ENCODE peak calls at places on chromosomes 11 and 22, in eight cellular contexts. V is PC-3, S is dorsolateral prefrontal cortex, I is IMR-90, N is SK-N-SH, J is tibial artery, Q is prostate gland, E is left lung. R is an unnamed sample. For H3K27me3, the result is how much of the 10 kb centered on the place peaks cover.

GRCh38 chr11:62605467-62605866 is 3.8 kb upstream of the MTA2 start:
- DNase-seq in E (peak), I (no peak), J (no peak), Q (no peak), N (no peak), V (no peak), S (no peak), R (no peak)

GRCh38 chr11:85595285-85595884 is 31.8 kb downstream of the DLG2 start:
- DNase-seq in E (no peak), I (peak), J (no peak), S (no peak), N (peak), Q (no peak), V (peak), R (no peak)

GRCh38 chr11:109435121-109435742 is 13.2 kb downstream of the C11orf87 start:
- DNase-seq in J (no peak), S (no peak), Q (no peak), I (peak), V (peak), N (no peak), E (no peak), R (no peak)

GRCh38 chr11:128579790-128580504 is 7.4 kb downstream of the ETS1 start:
- DNase-seq in N (no peak), Q (no peak), S (no peak), E (no peak), I (peak), V (peak), J (no peak), R (no peak)

GRCh38 chr11:134890446-134890845 is 478.4 kb upstream of the B3GAT1 start:
- DNase-seq in J (no peak), N (no peak), S (no peak), V (no peak), E (no peak), I (no peak), Q (no peak), R (no peak)

GRCh38 chr22:50313021-50313420 is 5.6 kb upstream of the PLXNB2 start:
- DNase-seq in S (no peak), J (no peak), N (no peak), V (no peak), E (no peak), Q (no peak), I (no peak), R (no peak)

GRCh38 chr11:86291466-86292262 is 10.4 kb upstream of the HIKESHI start:
- DNase-seq in N (peak), J (no peak), I (peak), Q (peak), S (no peak), E (no peak), V (peak), R (peak)

GRCh38 chr22:19940536-19941364 is 822 bp upstream of the COMT start:
- DNase-seq in Q (no peak), I (no peak), E (peak), S (peak), N (peak), V (no peak), J (no peak), R (no peak)

GRCh38 chr11:57536947-57537654 is at the start of gene SMTNL1:
- DNase-seq in E (no peak), Q (no peak), N (no peak), I (no peak), J (no peak), V (no peak), S (no peak), R (no peak)

GRCh38 chr11:2652857-2653643 is 46.7 kb downstream of the KCNQ1OT1 start:
- DNase-seq in J (no peak), I (no peak), E (no peak), V (no peak), S (no peak), Q (no peak), N (peak), R (no peak)
- TF ChIP-seq CTCF in J (no peak), I (no peak), E (no peak), V (no peak), S (no peak), Q (no peak), N (no peak), R (no peak)

DNA sequence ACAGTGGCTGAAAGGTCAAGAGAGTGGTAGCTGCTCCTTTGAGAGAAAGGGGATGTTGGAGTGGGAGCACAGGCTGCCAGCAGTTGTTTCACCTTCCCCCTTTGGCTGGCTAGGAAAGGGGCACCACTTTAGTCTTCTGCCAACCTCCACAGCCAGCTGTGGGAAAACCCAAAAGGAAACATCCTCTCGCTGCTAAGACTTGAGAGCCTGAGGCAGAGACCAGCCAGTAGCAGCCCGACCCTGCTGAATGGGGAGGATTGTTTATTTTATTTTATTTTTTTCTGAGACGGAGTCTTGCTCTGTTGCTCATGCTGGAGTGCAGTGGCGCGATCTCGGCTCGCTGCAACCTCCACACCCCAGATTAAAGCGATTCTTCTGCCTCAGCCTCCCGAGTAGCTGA is 34.5 kb downstream of the MARK2 start:
- DNase-seq in V (no peak), Q (no peak), I (no peak), S (no peak), E (no peak), J (no peak), N (no peak), R (no peak)
- H3K4me3 ChIP-seq in V (no peak), Q (no peak), I (no peak), S (no peak), E (no peak), J (no peak), N (no peak), R (no peak)

GRCh38 chr11:100719362-100719761 is 32.3 kb downstream of the ARHGAP42 start:
- DNase-seq in J (no peak), Q (no peak), S (no peak), I (peak), E (no peak), V (peak), N (no peak), R (no peak)

GRCh38 chr11:100719809-100720221 is 32.7 kb downstream of the ARHGAP42 start:
- DNase-seq in V (peak), J (peak), S (no peak), E (no peak), Q (peak), N (no peak), I (peak), R (peak)

GRCh38 chr11:100712618-100713017 is 25.5 kb downstream of the ARHGAP42 start:
- DNase-seq in Q (no peak), E (no peak), S (no peak), V (no peak), I (no peak), N (no peak), J (no peak), R (no peak)

GRCh38 chr11:100715163-100715792 is 28.2 kb downstream of the ARHGAP42 start:
- DNase-seq in Q (no peak), I (no peak), J (no peak), S (no peak), V (no peak), E (no peak), N (no peak), R (no peak)

DNA sequence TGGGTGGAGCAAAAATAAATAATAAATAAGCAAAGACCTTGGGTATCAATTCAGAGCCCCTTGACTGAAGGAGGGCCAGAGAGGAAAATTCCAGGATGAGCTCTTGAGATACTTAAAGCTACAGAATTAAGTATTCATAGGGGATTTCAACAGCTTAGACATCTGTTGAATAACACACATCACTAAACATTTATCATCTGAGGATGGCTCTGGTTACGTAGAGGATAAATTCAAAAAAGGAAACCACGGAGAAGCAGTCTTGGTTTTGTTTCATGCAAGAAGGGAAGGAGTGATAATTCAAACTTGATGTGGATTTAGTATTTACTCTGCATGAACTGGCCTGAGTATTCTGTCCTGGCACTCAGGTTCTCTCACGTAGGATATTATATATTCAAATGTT is 29.8 kb downstream of the ARHGAP42 start:
- DNase-seq in N (no peak), J (no peak), I (no peak), V (no peak), Q (no peak), E (no peak), S (no peak), R (no peak)
- H3K27me3 ChIP-seq in N (under half), J (under half), I (under half), V (under half), Q (under half), E (under half), S (under half), R (under half)

GRCh38 chr11:74090701-74091100 is 80.1 kb downstream of the C2CD3 start:
- DNase-seq in S (no peak), J (no peak), V (peak), E (no peak), N (no peak), Q (no peak), I (peak), R (no peak)

GRCh38 chr11:74092425-74092824 is 78.4 kb downstream of the C2CD3 start:
- DNase-seq in Q (no peak), I (no peak), V (no peak), N (no peak), S (no peak), J (no peak), E (no peak), R (no peak)

GRCh38 chr11:74097838-74098237 is 73.0 kb downstream of the C2CD3 start:
- DNase-seq in N (no peak), J (no peak), E (no peak), V (no peak), I (no peak), S (no peak), Q (no peak), R (no peak)

GRCh38 chr11:74091549-74091948 is 79.3 kb downstream of the C2CD3 start:
- DNase-seq in S (no peak), V (no peak), E (no peak), I (no peak), N (no peak), J (no peak), Q (no peak), R (no peak)

GRCh38 chr11:74094393-74094792 is 76.4 kb downstream of the C2CD3 start:
- DNase-seq in J (no peak), S (no peak), E (no peak), V (peak), Q (no peak), I (no peak), N (no peak), R (no peak)
- TF ChIP-seq CTCF in J (no peak), S (no peak), E (no peak), V (peak), Q (no peak), I (no peak), N (no peak), R (no peak)

GRCh38 chr11:2930705-2931415 is 1.6 kb upstream of the PHLDA2 start:
- DNase-seq in I (peak), N (peak), S (peak), J (peak), E (peak), V (peak), Q (peak), R (no peak)

GRCh38 chr11:2927851-2928604 is 1.2 kb downstream of the PHLDA2 start:
- DNase-seq in E (peak), V (peak), J (peak), I (peak), N (peak), S (no peak), Q (no peak), R (no peak)

GRCh38 chr11:2929880-2930704 is 872 bp upstream of the PHLDA2 start:
- DNase-seq in I (peak), N (peak), J (peak), E (peak), S (peak), V (peak), Q (peak), R (no peak)

GRCh38 chr11:2928605-2929510 is at the start of gene PHLDA2:
- DNase-seq in E (peak), V (peak), S (peak), Q (no peak), N (peak), I (peak), J (peak), R (no peak)

DNA sequence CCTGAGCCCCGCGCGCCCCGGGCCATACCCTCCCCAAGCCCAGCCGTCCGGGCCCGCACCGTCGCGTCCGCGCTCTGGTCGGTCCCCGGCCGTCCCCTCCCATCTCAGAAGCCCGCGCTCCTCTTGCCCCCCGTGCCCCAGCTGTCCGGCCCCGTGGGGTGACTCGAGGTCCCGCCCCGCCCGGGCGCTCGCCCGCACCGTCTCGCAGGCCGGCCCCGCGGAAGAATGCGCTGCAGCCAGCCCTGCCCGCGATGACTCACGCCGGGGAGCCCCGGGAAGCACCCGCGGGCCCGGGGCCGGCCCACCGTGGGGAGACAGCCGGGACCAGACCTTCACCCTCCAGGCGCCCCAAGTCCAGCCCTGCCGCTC is 275 bp upstream of the PHLDA2 start:
- DNase-seq in Q (peak), I (peak), E (peak), S (peak), V (peak), N (peak), J (peak), R (no peak)
- H3K4me3 ChIP-seq in Q (peak), I (peak), E (peak), S (peak), V (peak), N (peak), J (peak), R (peak)

GRCh38 chr11:117874253-117874909 is 2.1 kb downstream of the FXYD6 start:
- DNase-seq in J (no peak), S (no peak), N (no peak), E (no peak), V (no peak), I (no peak), Q (no peak), R (no peak)

GRCh38 chr11:117874910-117875396 is 1.5 kb downstream of the FXYD6 start:
- DNase-seq in V (no peak), J (no peak), I (no peak), N (no peak), E (no peak), S (no peak), Q (no peak), R (no peak)

GRCh38 chr11:117876049-117876340 is 463 bp downstream of the FXYD6 start:
- DNase-seq in E (no peak), V (no peak), J (no peak), I (no peak), N (no peak), Q (no peak), S (no peak), R (no peak)

GRCh38 chr11:117876341-117877119 is at the start of gene FXYD6:
- DNase-seq in S (peak), Q (no peak), J (no peak), I (no peak), E (no peak), V (no peak), N (peak), R (no peak)

GRCh38 chr11:117875397-117876048 is 935 bp downstream of the FXYD6 start:
- DNase-seq in E (no peak), I (no peak), N (peak), V (no peak), S (peak), J (no peak), Q (no peak), R (no peak)
- H3K27me3 ChIP-seq in E (half or more), I (half or more), N (under half), V (half or more), S (under half), J (under half), Q (under half), R (under half)

DNA sequence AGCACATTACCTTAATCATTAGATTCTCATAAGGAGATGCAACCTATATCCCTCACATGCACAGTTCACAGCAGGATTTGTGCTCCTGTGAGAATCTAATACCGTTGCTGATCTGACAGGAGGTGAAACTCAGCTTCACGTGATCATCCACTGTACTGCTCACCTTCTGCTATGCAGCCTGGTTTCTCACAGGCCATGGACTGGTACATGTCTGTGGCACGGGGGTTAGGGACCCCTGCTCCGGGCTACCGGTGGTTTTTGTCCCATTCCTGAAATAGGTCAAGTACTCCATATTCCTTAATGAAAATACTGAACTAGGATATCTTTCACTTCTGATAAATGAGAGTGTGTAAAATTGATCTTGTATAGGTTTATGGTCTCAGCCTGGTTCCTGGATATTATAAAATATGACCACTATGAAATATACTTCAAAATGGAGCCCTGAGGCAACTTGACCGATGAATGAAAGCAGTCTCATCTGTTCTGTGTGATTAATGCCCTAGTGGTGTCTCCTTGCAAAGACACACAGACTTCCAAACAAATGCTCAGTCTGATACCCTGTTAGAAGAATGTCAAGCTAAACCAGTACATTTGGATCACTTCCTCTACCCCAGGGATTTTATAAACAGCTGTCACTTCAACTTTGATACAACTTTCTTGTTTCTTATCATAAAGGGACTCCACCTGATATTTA is 492.9 kb upstream of the ANO3 start:
- DNase-seq in Q (no peak), I (no peak), N (no peak), S (no peak), E (no peak), J (no peak), V (peak), R (no peak)
- TF ChIP-seq CTCF in Q (no peak), I (no peak), N (no peak), S (no peak), E (no peak), J (no peak), V (peak), R (no peak)

R was measured in kidney epithelial cell.